ENCODE peak calls at places on chromosomes 4 and X, in nine cellular contexts. I, P, M, H, Y, O, E, J and N are unnamed samples.

GRCh38 chr4:5341151-5341925 is 290.1 kb downstream of the STK32B start:
- DNase-seq in H (peak), I (no peak), Y (no peak), J (no peak), M (no peak), O (no peak), E (no peak), P (no peak), N (no peak)

GRCh38 chrX:119190736-119191282 is 45.3 kb upstream of the PGRMC1 start:
- DNase-seq in O (no peak), E (no peak), H (no peak), M (no peak), I (no peak), Y (no peak), P (peak), J (no peak), N (no peak)

GRCh38 chr4:47122592-47123291 is 91.4 kb downstream of the GABRB1 start:
- DNase-seq in J (peak), Y (peak), H (peak), I (peak), E (peak), P (peak), M (no peak), O (peak), N (peak)

GRCh38 chrX:76428243-76429130 is 977 bp downstream of the MAGEE1 start:
- DNase-seq in O (no peak), I (no peak), E (no peak), M (peak), J (no peak), H (no peak), P (no peak), Y (peak), N (peak)

GRCh38 chr4:3136454-3136853 is 62.0 kb downstream of the HTT start:
- DNase-seq in J (no peak), O (no peak), H (peak), M (no peak), E (peak), P (peak), Y (no peak), I (no peak), N (no peak)

GRCh38 chrX:133640161-133641015 is 225.1 kb upstream of the GPC4 start:
- DNase-seq in Y (peak), J (no peak), O (no peak), H (no peak), P (no peak), E (peak), I (no peak), M (no peak), N (no peak)

GRCh38 chr4:170025523-170026252 is 507 bp downstream of the MFAP3L start:
- DNase-seq in H (no peak), E (no peak), I (no peak), M (no peak), P (peak), O (no peak), J (no peak), Y (no peak), N (peak)

GRCh38 chr4:6019316-6020263 is 1.4 kb upstream of the C4orf50 start:
- DNase-seq in M (no peak), Y (peak), I (peak), E (peak), J (peak), P (peak), O (peak), H (peak), N (peak)

GRCh38 chr4:76504613-76505465 is 69.8 kb downstream of the SHROOM3 start:
- DNase-seq in P (peak), O (peak), E (peak), Y (peak), J (no peak), M (no peak), H (peak), I (peak), N (no peak)

GRCh38 chr4:147596976-147597375 is 20.2 kb upstream of the TMEM184C start:
- DNase-seq in M (no peak), I (peak), O (no peak), Y (peak), E (peak), H (peak), P (peak), J (no peak), N (peak)

GRCh38 chr4:174005422-174005821 is 278.0 kb downstream of the FBXO8 start:
- DNase-seq in M (no peak), I (no peak), H (no peak), P (peak), O (no peak), J (no peak), Y (no peak), E (no peak), N (no peak)

GRCh38 chrX:18721683-18722499 is 14.4 kb downstream of the PPEF1 start:
- DNase-seq in Y (no peak), E (no peak), O (no peak), J (peak), H (no peak), M (no peak), P (no peak), I (no peak), N (no peak)

GRCh38 chrX:147891886-147892285 is 19.8 kb upstream of the FMR1 start:
- DNase-seq in I (no peak), E (no peak), O (no peak), J (no peak), H (peak), P (peak), M (no peak), Y (no peak), N (no peak)

GRCh38 chrX:40168183-40169015 is 70.6 kb upstream of the BCOR start:
- DNase-seq in Y (no peak), H (no peak), P (no peak), E (no peak), O (no peak), J (no peak), M (no peak), I (no peak), N (no peak)

GRCh38 chrX:68252664-68253063 is 180.6 kb downstream of the OPHN1 start:
- DNase-seq in H (no peak), J (no peak), Y (no peak), M (no peak), E (no peak), I (no peak), P (no peak), O (no peak), N (no peak)

GRCh38 chr4:183801460-183802168 is 103.5 kb upstream of the STOX2 start:
- DNase-seq in O (no peak), P (no peak), I (no peak), H (no peak), M (no peak), E (no peak), Y (peak), J (no peak), N (no peak)

GRCh38 chrX:70437921-70438665 is 6.5 kb upstream of the DLG3 start:
- DNase-seq in H (no peak), J (no peak), P (no peak), E (no peak), I (no peak), M (no peak), Y (no peak), O (no peak), N (no peak)

GRCh38 chr4:139453041-139453370 is 915 bp upstream of the RAB33B start:
- DNase-seq in O (no peak), I (peak), M (no peak), J (no peak), H (no peak), P (no peak), E (peak), Y (peak), N (peak)

GRCh38 chr4:160142579-160142978 is 1039.7 kb downstream of the RAPGEF2 start:
- DNase-seq in Y (no peak), M (no peak), I (no peak), E (no peak), O (no peak), H (no peak), P (no peak), J (no peak), N (no peak)

GRCh38 chrX:32745323-32745722 is 466.0 kb downstream of the DMD start:
- DNase-seq in M (no peak), J (no peak), O (no peak), I (no peak), P (no peak), H (no peak), Y (no peak), E (no peak), N (no peak)

GRCh38 chrX:1564750-1565683 is 26.4 kb upstream of the AKAP17A start:
- DNase-seq in M (no peak), Y (no peak), J (no peak), O (no peak), H (no peak), I (no peak), E (no peak), P (no peak), N (no peak)

GRCh38 chr4:115927382-115927781 is 814.0 kb upstream of the NDST4 start:
- DNase-seq in Y (no peak), I (no peak), E (no peak), J (no peak), H (no peak), P (no peak), M (no peak), O (no peak), N (no peak)

GRCh38 chr4:54110019-54110416 is 10.1 kb downstream of the GSX2 start:
- DNase-seq in J (no peak), E (no peak), P (no peak), O (no peak), I (no peak), H (no peak), M (no peak), Y (no peak), N (no peak)

GRCh38 chr4:2179717-2180116 is 62.2 kb downstream of the HAUS3 start:
- DNase-seq in O (no peak), P (no peak), H (no peak), I (no peak), M (no peak), Y (no peak), E (no peak), J (no peak), N (no peak)

GRCh38 chrX:126550816-126551215 is 1.8 kb downstream of the DCAF12L1 start:
- DNase-seq in I (no peak), M (no peak), H (no peak), E (no peak), Y (no peak), J (no peak), O (no peak), P (no peak), N (no peak)

GRCh38 chr4:72767903-72768817 is 199.1 kb upstream of the ADAMTS3 start:
- DNase-seq in M (no peak), I (peak), E (peak), O (no peak), Y (no peak), J (no peak), P (peak), H (peak), N (no peak)

GRCh38 chr4:134001057-134001456 is 200.5 kb downstream of the PABPC4L start:
- DNase-seq in H (peak), I (no peak), O (no peak), Y (no peak), E (no peak), P (no peak), J (no peak), M (no peak), N (no peak)

GRCh38 chr4:168907119-168907698 is 102.8 kb downstream of the CBR4 start:
- DNase-seq in J (no peak), P (peak), Y (no peak), E (no peak), O (no peak), I (no peak), H (peak), M (no peak), N (no peak)

GRCh38 chr4:95701500-95701899 is 138.4 kb upstream of the PDHA2 start:
- DNase-seq in E (peak), O (no peak), Y (no peak), I (peak), M (no peak), P (peak), J (no peak), H (no peak), N (no peak)

GRCh38 chr4:111979921-111980320 is 165.3 kb upstream of the FAM241A start:
- DNase-seq in H (no peak), O (no peak), M (no peak), I (no peak), P (peak), J (no peak), Y (no peak), E (no peak), N (no peak)

GRCh38 chrX:124030520-124030919 is 69.0 kb downstream of the STAG2 start:
- DNase-seq in E (no peak), O (no peak), J (no peak), Y (no peak), M (no peak), P (no peak), I (no peak), H (no peak), N (no peak)

GRCh38 chrX:76148753-76149152 is 24.1 kb upstream of the PBDC1 start:
- DNase-seq in I (no peak), P (peak), J (peak), E (no peak), Y (no peak), H (peak), O (no peak), M (peak), N (peak)

GRCh38 chrX:17456526-17456925 is 81.5 kb downstream of the NHS start:
- DNase-seq in Y (peak), E (no peak), H (no peak), M (no peak), O (no peak), J (peak), I (no peak), P (no peak), N (no peak)

GRCh38 chr4:173314715-173315114 is 19.4 kb downstream of the HMGB2 start:
- DNase-seq in J (no peak), M (no peak), E (no peak), P (no peak), Y (no peak), H (no peak), I (no peak), O (no peak), N (no peak)

GRCh38 chr4:84681488-84682274 is 98.8 kb downstream of the CDS1 start:
- DNase-seq in J (peak), M (no peak), O (no peak), E (peak), H (peak), P (peak), Y (no peak), I (peak), N (no peak)

GRCh38 chr4:84938316-84938715 is 28.2 kb downstream of the WDFY3 start:
- DNase-seq in M (no peak), O (no peak), Y (no peak), J (no peak), H (peak), I (peak), P (peak), E (peak), N (no peak)

GRCh38 chr4:588351-588849 is 12.3 kb upstream of the TMEM271 start:
- DNase-seq in O (no peak), J (no peak), E (no peak), I (no peak), Y (no peak), H (no peak), P (no peak), M (no peak), N (no peak)

GRCh38 chr4:3489451-3489962 is 26.4 kb downstream of the DOK7 start:
- DNase-seq in J (no peak), O (peak), Y (no peak), P (no peak), E (no peak), M (no peak), H (no peak), I (no peak), N (no peak)